ENCODE peak calls at places on chromosomes 1 and 21, in four cellular contexts. A is T-helper 22 cell; Q is mesendoderm; U is stimulated activated CD8-positive, alpha-beta memory T cell treated with anti-CD3 and anti-CD28 coated beads, Interleukin-4, amount 100 ng/mL, for 1 hour. E is an unnamed sample.

GRCh38 chr1:162740755-162741154 is 49.7 kb upstream of the HSD17B7 start:
- DNase-seq in A (no peak), Q (no peak), U (no peak), E (no peak)

GRCh38 chr1:228794173-228794572 is 58.9 kb downstream of the RHOU start:
- DNase-seq in A (no peak), Q (no peak), U (no peak), E (no peak)

GRCh38 chr1:70552662-70553061 is 141.6 kb downstream of the CTH start:
- DNase-seq in U (no peak), A (no peak), Q (no peak), E (no peak)

GRCh38 chr1:58649555-58649954 is 50.3 kb downstream of the MYSM1 start:
- DNase-seq in Q (no peak), A (no peak), U (no peak), E (no peak)

GRCh38 chr1:39189592-39190041 is 14.9 kb upstream of the MACF1 start:
- DNase-seq in Q (no peak), A (no peak), U (no peak), E (no peak)

GRCh38 chr1:35305383-35305782 is 36.9 kb downstream of the ZMYM4 start:
- DNase-seq in A (no peak), U (no peak), Q (no peak), E (no peak)

GRCh38 chr21:15682182-15682895 is 47.4 kb upstream of the USP25 start:
- DNase-seq in U (no peak), A (no peak), Q (no peak), E (no peak)

GRCh38 chr1:24108334-24109165 is 3.4 kb downstream of the MYOM3 start:
- DNase-seq in A (no peak), U (no peak), Q (no peak), E (no peak)

GRCh38 chr21:45041351-45041805 is 33.0 kb upstream of the ADARB1 start:
- DNase-seq in U (no peak), A (no peak), Q (no peak), E (no peak)

GRCh38 chr1:12100071-12100470 is 37.0 kb downstream of the TNFRSF8 start:
- DNase-seq in Q (no peak), U (no peak), A (no peak), E (no peak)

GRCh38 chr1:197618065-197618464 is 157.2 kb downstream of the DENND1B start:
- DNase-seq in U (no peak), Q (no peak), A (no peak), E (no peak)

E was measured in stimulated activated effector memory CD8-positive, alpha-beta T cell treated with anti-CD3 and anti-CD28 coated beads, Interleukin-12 subunit alpha, Interleukin-12 subunit beta, amount 100 ng/mL, for 72 hours.